ENCODE peak calls at places on chromosomes 2 and 18, in ten cellular contexts. B is stimulated activated CD4-positive, alpha-beta T cell treated with anti-CD3 and anti-CD28 coated beads, Interleukin-2, amount 100 ng/mL, for 24 hours; F is HEK293T; T is neural crest cell; W is B cell; A is 8988T; M is H9; D is renal cortical epithelial cell; N is HFFc6; Y is activated naive CD4-positive, alpha-beta T cell. H is an unnamed sample.

GRCh38 chr2:19219060-19219459 is 139.4 kb downstream of the OSR1 start:
- DNase-seq in W (no peak), N (no peak), D (no peak), M (no peak), F (no peak), B (no peak), T (no peak), A (no peak), Y (no peak), H (no peak)

GRCh38 chr2:18117592-18117991 is 239.1 kb downstream of the KCNS3 start:
- DNase-seq in W (peak; percentile 2), D (peak; percentile 50), Y (no peak), M (peak; percentile 58), A (no peak), N (peak; percentile 64), F (peak; percentile 34), T (peak; percentile 25), B (no peak), H (no peak)

GRCh38 chr2:211331736-211332135 is 775.3 kb downstream of the CPS1 start:
- DNase-seq in D (no peak), F (no peak), M (peak; percentile 44), A (no peak), N (no peak), W (no peak), B (no peak), Y (no peak), T (no peak), H (no peak)

GRCh38 chr2:181683518-181684453 is 3.5 kb upstream of the NEUROD1 start:
- DNase-seq in T (peak; percentile 67), Y (no peak), B (peak; percentile 30), D (peak; percentile 15), M (peak; percentile 71), W (peak; percentile 27), F (peak; percentile 44), N (peak; percentile 16), A (peak; percentile 45), H (no peak)

GRCh38 chr2:193561054-193561453 is 1366.3 kb upstream of the TMEFF2 start:
- DNase-seq in W (no peak), T (no peak), D (no peak), Y (no peak), F (no peak), A (no peak), B (no peak), N (no peak), M (no peak), H (no peak)

GRCh38 chr2:25814681-25815080 is 63.6 kb downstream of the ASXL2 start:
- DNase-seq in W (no peak), D (peak; percentile 42), M (no peak), T (no peak), N (peak; percentile 24), F (no peak), A (no peak), B (no peak), Y (no peak), H (no peak)

GRCh38 chr2:238845583-238846480 is 2.1 kb upstream of the TWIST2 start:
- DNase-seq in F (no peak), Y (no peak), D (no peak), M (no peak), W (no peak), N (no peak), A (no peak), B (no peak), T (no peak), H (no peak)

GRCh38 chr2:241801611-241802420 is 7.2 kb upstream of the NEU4 start:
- DNase-seq in Y (no peak), W (no peak), B (no peak), F (no peak), D (no peak), M (peak; percentile 69), N (no peak), T (no peak), A (peak; percentile 22), H (peak; percentile 51)

GRCh38 chr2:35081001-35081628 is 1274.5 kb upstream of the CRIM1 start:
- DNase-seq in W (no peak), Y (no peak), F (no peak), D (peak; percentile 57), T (no peak), M (no peak), B (no peak), N (no peak), A (no peak), H (no peak)

GRCh38 chr2:46569061-46569560 is 89.7 kb downstream of the TMEM247 start:
- DNase-seq in N (no peak), F (no peak), M (no peak), D (no peak), Y (no peak), W (peak; percentile 77), T (no peak), B (no peak), A (no peak), H (no peak)

GRCh38 chr2:44953686-44953976 is 12.1 kb downstream of the SIX3 start:
- DNase-seq in B (no peak), T (no peak), W (no peak), F (no peak), M (no peak), N (no peak), D (no peak), Y (no peak), A (no peak), H (no peak)

GRCh38 chr2:3073196-3073595 is 304.4 kb downstream of the EIPR1 start:
- DNase-seq in D (no peak), W (no peak), F (no peak), T (no peak), Y (no peak), A (no peak), M (no peak), N (no peak), B (no peak), H (no peak)

GRCh38 chr2:102114851-102115497 is 27.6 kb upstream of the IL1R1 start:
- DNase-seq in M (no peak), Y (no peak), N (no peak), F (no peak), D (peak; percentile 97), W (no peak), T (no peak), A (no peak), B (no peak), H (no peak)

GRCh38 chr2:191901031-191901430 is 54.1 kb upstream of the CAVIN2 start:
- DNase-seq in Y (no peak), D (no peak), A (no peak), B (no peak), T (no peak), M (peak; percentile 69), W (no peak), N (no peak), F (no peak), H (no peak)

GRCh38 chr18:7237670-7238272 is 6.9 kb downstream of the LRRC30 start:
- DNase-seq in D (no peak), T (no peak), M (no peak), Y (no peak), W (no peak), F (no peak), B (no peak), N (no peak), A (no peak), H (no peak)

GRCh38 chr2:19045151-19045550 is 313.3 kb downstream of the OSR1 start:
- DNase-seq in M (no peak), F (no peak), D (no peak), N (no peak), W (no peak), B (no peak), Y (no peak), T (no peak), A (no peak), H (no peak)

GRCh38 chr18:51070545-51070944 is 40.5 kb downstream of the SMAD4 start:
- DNase-seq in Y (no peak), W (no peak), F (no peak), D (peak; percentile 27), M (no peak), A (no peak), B (no peak), N (peak; percentile 83), T (no peak), H (no peak)

GRCh38 chr2:55992465-55992864 is 68.9 kb upstream of the EFEMP1 start:
- DNase-seq in A (no peak), Y (no peak), T (no peak), D (peak; percentile 64), W (no peak), M (no peak), F (no peak), N (peak; percentile 98), B (no peak), H (peak; percentile 22)

GRCh38 chr2:96114546-96114902 is 1.8 kb downstream of the ADRA2B start:
- DNase-seq in A (no peak), N (no peak), B (no peak), F (no peak), T (no peak), M (no peak), W (no peak), D (no peak), Y (no peak), H (no peak)

GRCh38 chr2:135600915-135601314 is 69.6 kb downstream of the R3HDM1 start:
- DNase-seq in B (no peak), W (no peak), F (no peak), Y (no peak), T (no peak), N (no peak), M (no peak), A (no peak), D (peak; percentile 16), H (no peak)

GRCh38 chr2:153386481-153386891 is 92.1 kb downstream of the RPRM start:
- DNase-seq in N (no peak), M (no peak), A (no peak), W (no peak), D (peak; percentile 79), T (no peak), B (no peak), F (no peak), Y (no peak), H (no peak)

GRCh38 chr2:239323473-239323872 is 77.3 kb downstream of the HDAC4 start:
- DNase-seq in F (no peak), B (no peak), D (no peak), A (no peak), N (no peak), Y (no peak), T (no peak), M (peak; percentile 10), W (no peak), H (no peak)

GRCh38 chr18:47978603-47979002 is 48.1 kb upstream of the SMAD2 start:
- DNase-seq in M (no peak), A (no peak), N (no peak), T (no peak), B (no peak), W (no peak), F (no peak), D (no peak), Y (no peak), H (no peak)

GRCh38 chr2:239312741-239313246 is 88.0 kb downstream of the HDAC4 start:
- DNase-seq in F (no peak), B (no peak), D (no peak), Y (no peak), N (no peak), T (no peak), M (no peak), A (no peak), W (no peak), H (no peak)

GRCh38 chr2:238143239-238143951 is 4.9 kb downstream of the KLHL30 start:
- DNase-seq in M (no peak), D (peak; percentile 86), B (no peak), F (no peak), A (peak; percentile 89), N (peak; percentile 56), T (no peak), Y (no peak), W (no peak), H (peak; percentile 55)

GRCh38 chr2:55268907-55269611 is at the start of gene MTIF2:
- DNase-seq in W (peak; percentile 90), N (peak; percentile 93), T (peak; percentile 92), Y (peak; percentile 70), M (peak; percentile 95), D (peak; percentile 87), F (peak; percentile 90), A (peak; percentile 58), B (peak; percentile 94), H (peak; percentile 98)

GRCh38 chr2:29895296-29895695 is 26.1 kb downstream of the ALK start:
- DNase-seq in N (no peak), T (no peak), M (no peak), D (no peak), W (no peak), A (no peak), Y (no peak), F (no peak), B (no peak), H (no peak)

GRCh38 chr2:126643431-126643830 is 12.5 kb upstream of the GYPC start:
- DNase-seq in B (no peak), F (no peak), Y (no peak), N (no peak), D (no peak), T (no peak), A (no peak), W (no peak), M (peak; percentile 48), H (no peak)

H was measured in right cardiac atrium.